ENCODE peak calls at places on chromosome 3, in six cellular contexts. S is lower lobe of right lung, G is ovary, Y is cardiac muscle cell, L is esophagus muscularis mucosa, E is fibroblast of lung. X is an unnamed sample.

GRCh38 chr3:196321162-196321561 is 3.1 kb upstream of the DYNLT2B start:
- DNase-seq in L (no peak), Y (no peak), G (no peak), S (peak), E (no peak), X (no peak)

GRCh38 chr3:38318766-38319671 is 27.6 kb upstream of the XYLB start:
- DNase-seq in L (peak), Y (no peak), G (no peak), E (no peak), S (no peak), X (no peak)

GRCh38 chr3:109863701-109864100 is 526.4 kb upstream of the DPPA4 start:
- DNase-seq in L (no peak), S (no peak), Y (no peak), G (no peak), E (no peak), X (no peak)

GRCh38 chr3:61628636-61629035 is 67.3 kb downstream of the PTPRG start:
- DNase-seq in G (no peak), S (no peak), E (no peak), Y (no peak), L (no peak), X (no peak)

GRCh38 chr3:13827256-13827655 is 52.6 kb downstream of the WNT7A start:
- DNase-seq in L (no peak), S (no peak), E (no peak), G (no peak), Y (no peak), X (no peak)

GRCh38 chr3:87788516-87788915 is 270.3 kb downstream of the CGGBP1 start:
- DNase-seq in E (no peak), Y (no peak), L (no peak), S (no peak), G (no peak), X (no peak)

GRCh38 chr3:165852150-165852549 is 14.9 kb upstream of the BCHE start:
- DNase-seq in E (no peak), G (no peak), L (no peak), Y (no peak), S (no peak), X (no peak)

GRCh38 chr3:9079674-9080073 is 116.4 kb upstream of the RAD18 start:
- DNase-seq in S (no peak), G (no peak), Y (no peak), L (no peak), E (no peak), X (no peak)

DNA sequence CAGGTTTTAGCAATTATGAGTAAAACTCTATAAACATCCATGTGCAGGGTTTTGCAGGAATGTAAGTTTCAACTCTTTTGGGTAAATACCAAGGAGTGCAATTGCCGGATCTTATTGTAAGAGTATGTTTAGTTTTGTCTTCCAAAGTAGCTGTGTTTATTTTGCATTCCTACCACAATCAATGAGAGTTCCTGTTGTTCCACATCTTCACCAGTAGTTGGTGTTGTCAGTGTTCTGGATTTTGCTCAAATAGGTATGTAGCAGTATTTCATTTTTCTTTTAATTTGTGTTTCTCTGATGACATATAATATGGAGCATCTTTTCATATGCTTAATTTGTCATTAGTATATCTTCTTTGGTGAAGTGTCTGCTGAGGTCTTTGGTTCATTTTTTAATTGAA is 185.1 kb upstream of the GALNT15 start:
- DNase-seq in E (no peak), L (no peak), Y (no peak), G (no peak), S (no peak), X (no peak)
- TF ChIP-seq CTCF in E (peak), L (no peak), Y (peak), G (no peak), S (no peak), X (no peak)

DNA sequence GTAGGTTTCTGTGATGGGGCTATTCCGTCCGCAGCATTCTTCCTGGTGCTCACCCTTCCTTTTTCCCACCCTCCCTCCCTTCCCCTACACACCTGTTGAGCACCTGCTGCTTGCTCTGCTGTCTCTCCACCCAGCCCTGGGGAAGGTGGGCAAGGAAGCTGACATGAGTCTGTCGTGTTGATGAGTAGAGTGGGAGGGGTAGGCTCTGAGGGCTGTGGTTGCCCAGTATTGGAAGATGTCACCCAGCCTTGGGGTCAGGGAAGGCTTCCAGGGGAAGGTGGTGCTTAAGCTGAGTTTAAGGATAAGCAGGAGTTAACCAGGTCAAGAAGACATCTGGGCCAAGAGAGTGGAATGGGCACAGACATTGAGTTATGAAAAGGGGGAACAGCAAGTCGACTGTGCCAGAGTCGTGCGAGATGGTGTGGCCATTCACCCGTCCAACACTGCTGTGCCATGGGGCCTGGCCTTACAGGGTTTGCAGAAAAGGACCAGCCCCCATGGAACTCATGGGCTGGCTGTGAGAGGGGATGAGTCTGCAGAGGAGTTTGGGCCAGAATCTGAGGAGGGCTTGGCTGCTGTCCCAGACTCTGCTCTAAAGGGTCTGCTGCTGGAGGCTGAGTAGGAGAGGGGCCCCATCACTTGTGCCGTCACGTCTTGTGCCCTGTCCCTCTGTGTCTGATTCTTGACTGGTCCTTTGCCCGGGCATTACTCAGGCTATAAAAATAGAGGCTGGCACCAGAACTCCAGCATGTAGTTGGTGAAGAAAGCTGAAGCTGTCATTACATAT is 9.8 kb downstream of the PXYLP1 start:
- DNase-seq in Y (no peak), E (peak), G (no peak), L (peak), S (no peak), X (no peak)
- H3K27ac ChIP-seq in Y (no peak), E (no peak), G (no peak), L (peak), S (no peak), X (no peak)

GRCh38 chr3:67622652-67623051 is 31.8 kb downstream of the SUCLG2 start:
- DNase-seq in L (no peak), S (no peak), E (no peak), G (no peak), Y (no peak), X (no peak)
- H3K4me3 ChIP-seq in L (no peak), S (no peak), E (no peak), G (no peak), Y (no peak), X (no peak)

GRCh38 chr3:69791919-69792399 is 52.7 kb downstream of the MITF start:
- DNase-seq in Y (peak), S (no peak), E (peak), L (no peak), G (no peak), X (no peak)
- TF ChIP-seq CTCF in Y (peak), S (peak), E (peak), L (peak), G (peak), X (peak)

GRCh38 chr3:105905328-105905727 is 36.5 kb upstream of the CBLB start:
- DNase-seq in L (no peak), Y (no peak), S (no peak), G (no peak), E (peak), X (no peak)

GRCh38 chr3:105904251-105904650 is 35.4 kb upstream of the CBLB start:
- DNase-seq in S (no peak), G (no peak), E (no peak), Y (no peak), L (no peak), X (no peak)

GRCh38 chr3:105904683-105905320 is 36.0 kb upstream of the CBLB start:
- DNase-seq in L (no peak), E (peak), Y (peak), G (no peak), S (no peak), X (no peak)

DNA sequence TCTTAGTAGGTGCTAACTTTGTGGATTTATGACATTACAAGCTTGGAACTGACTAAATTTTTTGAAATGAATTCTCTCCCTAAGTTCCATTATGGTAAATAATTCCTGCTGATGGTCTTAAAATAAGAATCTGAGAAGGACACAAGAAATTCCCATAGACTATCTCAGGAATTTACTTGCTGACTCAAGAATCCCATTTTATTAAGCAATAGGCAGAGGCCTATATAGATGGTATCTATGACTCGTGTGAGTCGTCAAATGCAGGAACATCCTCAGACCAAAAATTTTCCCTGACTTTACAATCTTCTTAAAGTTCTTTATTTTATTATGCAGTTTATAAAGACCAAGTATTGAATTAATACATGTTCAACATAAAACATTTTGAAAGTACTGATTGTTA is 30.7 kb upstream of the CBLB start:
- DNase-seq in L (no peak), Y (no peak), G (no peak), E (peak), S (no peak), X (no peak)
- H3K27ac ChIP-seq in L (no peak), Y (no peak), G (no peak), E (no peak), S (no peak), X (no peak)

GRCh38 chr3:45660567-45660901 is 28.7 kb upstream of the SACM1L start:
- DNase-seq in S (no peak), G (no peak), Y (no peak), L (no peak), E (no peak), X (no peak)
- H3K4me3 ChIP-seq in S (no peak), G (no peak), Y (no peak), L (no peak), E (no peak), X (no peak)

GRCh38 chr3:105516972-105517371 is 150.3 kb downstream of the ALCAM start:
- DNase-seq in E (peak), G (no peak), Y (peak), S (no peak), L (no peak), X (no peak)
- TF ChIP-seq CTCF in E (peak), G (no peak), Y (peak), S (no peak), L (no peak), X (no peak)

DNA sequence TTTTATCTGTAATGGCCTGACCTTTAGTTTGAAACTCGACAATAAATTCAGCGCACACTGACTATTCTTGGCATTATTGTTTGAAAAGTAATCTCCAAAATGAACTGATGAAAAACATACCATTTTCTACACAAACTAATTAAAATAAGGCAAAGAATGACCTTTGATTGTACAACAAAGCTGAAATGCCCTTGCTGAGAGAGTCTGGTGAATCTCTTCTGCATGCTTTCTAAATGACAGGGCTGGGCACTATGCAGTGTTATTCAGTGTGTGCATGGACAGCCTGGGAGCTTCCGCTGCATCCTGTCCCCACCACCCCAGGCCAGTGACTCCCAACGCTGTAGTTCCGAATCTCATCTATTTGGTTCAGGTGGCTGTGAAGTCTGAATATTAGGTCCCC is 530.8 kb downstream of the FOXP1 start:
- DNase-seq in S (no peak), Y (no peak), L (peak), G (no peak), E (no peak), X (no peak)
- H3K27ac ChIP-seq in S (no peak), Y (peak), L (peak), G (no peak), E (no peak), X (peak)

GRCh38 chr3:194233150-194233549 is 97.2 kb downstream of the HES1 start:
- DNase-seq in E (no peak), L (no peak), S (no peak), Y (no peak), G (no peak), X (no peak)
- H3K4me3 ChIP-seq in E (no peak), L (no peak), S (no peak), Y (no peak), G (no peak), X (no peak)

GRCh38 chr3:154071154-154071553 is 50.0 kb upstream of the ARHGEF26 start:
- DNase-seq in L (no peak), G (no peak), S (no peak), E (no peak), Y (no peak), X (no peak)
- TF ChIP-seq CTCF in L (no peak), G (no peak), S (no peak), E (no peak), Y (no peak), X (no peak)